ENCODE peak calls at places on chromosomes 6 and 20, in four cellular contexts. V is mucosa of descending colon, Z is HL-60, G is breast epithelium. D is an unnamed sample.

GRCh38 chr6:117346142-117346930 is 79.4 kb downstream of the ROS1 start:
- DNase-seq in V (no peak), Z (no peak), G (no peak), D (no peak)

GRCh38 chr20:23773579-23773978 is 22.8 kb upstream of the CST1 start:
- DNase-seq in V (no peak), Z (no peak), G (no peak), D (no peak)

GRCh38 chr6:55260181-55260580 is 67.1 kb upstream of the GFRAL start:
- DNase-seq in V (no peak), Z (no peak), G (no peak), D (no peak)

GRCh38 chr20:10502098-10502526 is 67.0 kb downstream of the SLX4IP start:
- DNase-seq in V (no peak), Z (peak), G (no peak), D (no peak)

GRCh38 chr6:45566882-45567281 is 189.1 kb upstream of the SUPT3H start:
- DNase-seq in V (no peak), Z (no peak), G (no peak), D (no peak)

GRCh38 chr6:127518710-127519468 is at the start of gene MTCL3:
- DNase-seq in V (peak), Z (no peak), G (no peak), D (no peak)

GRCh38 chr6:138689849-138690248 is 83.7 kb upstream of the CCDC28A start:
- DNase-seq in V (no peak), Z (no peak), G (no peak), D (no peak)

GRCh38 chr20:38106461-38106860 is 58.6 kb downstream of the TGM2 start:
- DNase-seq in V (no peak), Z (no peak), G (no peak), D (no peak)

GRCh38 chr20:36818831-36819230 is 45.3 kb upstream of the DSN1 start:
- DNase-seq in V (no peak), Z (no peak), G (no peak), D (no peak)

GRCh38 chr20:48194026-48194425 is 408.7 kb upstream of the SULF2 start:
- DNase-seq in V (peak), Z (no peak), G (no peak), D (no peak)

GRCh38 chr6:73832313-73832712 is 136.3 kb downstream of the CD109 start:
- DNase-seq in V (no peak), Z (no peak), G (no peak), D (no peak)

GRCh38 chr20:49497217-49497560 is 14.7 kb upstream of the KCNB1 start:
- DNase-seq in V (no peak), Z (no peak), G (no peak), D (no peak)

GRCh38 chr6:158518196-158519127 is 41.4 kb upstream of the TMEM181 start:
- DNase-seq in V (peak), Z (peak), G (no peak), D (peak)

GRCh38 chr6:37868447-37868825 is 48.9 kb downstream of the ZFAND3 start:
- DNase-seq in V (no peak), Z (no peak), G (no peak), D (peak)

GRCh38 chr20:62728781-62729300 is 20.2 kb downstream of the NTSR1 start:
- DNase-seq in V (no peak), Z (no peak), G (no peak), D (no peak)

GRCh38 chr6:25387483-25387882 is 108.3 kb downstream of the CARMIL1 start:
- DNase-seq in V (no peak), Z (no peak), G (no peak), D (no peak)

GRCh38 chr6:116118608-116119007 is 7.3 kb downstream of the COL10A1 start:
- DNase-seq in V (no peak), Z (no peak), G (no peak), D (no peak)

GRCh38 chr6:154314084-154314483 is 42.5 kb downstream of the IPCEF1 start:
- DNase-seq in V (no peak), Z (no peak), G (no peak), D (no peak)

GRCh38 chr6:117502580-117502979 is 20.1 kb downstream of the DCBLD1 start:
- DNase-seq in V (no peak), Z (no peak), G (no peak), D (no peak)

GRCh38 chr6:43990275-43990626 is 137.0 kb downstream of the MRPL14 start:
- DNase-seq in V (no peak), Z (no peak), G (no peak), D (no peak)

GRCh38 chr6:115796829-115797228 is 263.9 kb downstream of the FRK start:
- DNase-seq in V (no peak), Z (no peak), G (no peak), D (no peak)

GRCh38 chr6:143183735-143184134 is 123.0 kb downstream of the AIG1 start:
- DNase-seq in V (no peak), Z (no peak), G (no peak), D (no peak)

GRCh38 chr20:62955519-62956386 is 3.2 kb downstream of the SLC17A9 start:
- DNase-seq in V (peak), Z (peak), G (no peak), D (no peak)

GRCh38 chr20:1338801-1339200 is 9.9 kb upstream of the SDCBP2 start:
- DNase-seq in V (no peak), Z (no peak), G (no peak), D (no peak)

GRCh38 chr6:11748591-11748990 is 30.0 kb downstream of the ADTRP start:
- DNase-seq in V (no peak), Z (peak), G (no peak), D (no peak)

GRCh38 chr6:5359413-5359812 is 98.1 kb downstream of the FARS2 start:
- DNase-seq in V (no peak), Z (no peak), G (no peak), D (no peak)

GRCh38 chr6:154457046-154457713 is 53.3 kb downstream of the CNKSR3 start:
- DNase-seq in V (no peak), Z (no peak), G (no peak), D (no peak)

GRCh38 chr6:16486661-16487060 is 248.3 kb downstream of the GMPR start:
- DNase-seq in V (no peak), Z (no peak), G (no peak), D (no peak)

GRCh38 chr6:30394139-30394538 is 49.2 kb downstream of the RPP21 start:
- DNase-seq in V (peak), Z (no peak), G (no peak), D (no peak)

GRCh38 chr6:120805267-120805666 is 529.0 kb downstream of the TBC1D32 start:
- DNase-seq in V (no peak), Z (no peak), G (no peak), D (no peak)

GRCh38 chr20:62766071-62766450 is 30.2 kb upstream of the MRGBP start:
- DNase-seq in V (no peak), Z (no peak), G (no peak), D (no peak)

GRCh38 chr6:158808918-158809678 is 10.1 kb downstream of the EZR start:
- DNase-seq in V (no peak), Z (no peak), G (no peak), D (no peak)

GRCh38 chr6:13368716-13369115 is 40.4 kb upstream of the TBC1D7 start:
- DNase-seq in V (no peak), Z (no peak), G (no peak), D (no peak)

GRCh38 chr6:130240232-130240631 is 17.5 kb upstream of the SAMD3 start:
- DNase-seq in V (no peak), Z (no peak), G (no peak), D (peak)

GRCh38 chr6:108127826-108128225 is 38.0 kb upstream of the NR2E1 start:
- DNase-seq in V (no peak), Z (no peak), G (no peak), D (no peak)

GRCh38 chr6:127243501-127243900 is 23.2 kb upstream of the RNF146 start:
- DNase-seq in V (no peak), Z (no peak), G (no peak), D (peak)

GRCh38 chr6:19024737-19025136 is 637.6 kb downstream of the RNF144B start:
- DNase-seq in V (peak), Z (peak), G (no peak), D (no peak)

DNA sequence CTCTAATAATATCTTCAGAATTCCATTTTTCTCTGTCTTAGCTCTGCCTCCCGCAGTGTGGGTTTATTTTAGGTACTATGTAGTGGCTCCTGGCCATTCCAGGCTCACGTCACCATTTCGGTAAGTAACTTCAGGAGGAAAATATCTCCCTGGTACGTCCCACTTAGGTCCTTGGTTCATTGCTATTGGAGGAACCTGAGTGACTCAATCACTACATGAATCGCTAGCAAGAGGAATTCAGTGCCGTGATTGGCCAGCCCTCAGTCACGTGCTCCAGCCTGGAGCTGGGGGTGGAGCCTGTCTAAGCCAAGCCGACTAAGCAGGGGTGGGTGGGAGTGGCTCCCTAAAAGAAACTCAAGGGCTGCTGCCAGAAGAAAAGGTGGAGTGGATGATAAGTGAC is 67.3 kb upstream of the E2F3 start:
- DNase-seq in V (no peak), Z (no peak), G (no peak), D (no peak)
- H3K4me3 ChIP-seq in V (no peak), Z (no peak), G (no peak), D (no peak)

GRCh38 chr20:16241911-16242310 is 331.3 kb downstream of the KIF16B start:
- DNase-seq in V (no peak), Z (no peak), G (no peak), D (no peak)
- TF ChIP-seq CTCF in V (no peak), Z (no peak), G (no peak), D (no peak)

DNA sequence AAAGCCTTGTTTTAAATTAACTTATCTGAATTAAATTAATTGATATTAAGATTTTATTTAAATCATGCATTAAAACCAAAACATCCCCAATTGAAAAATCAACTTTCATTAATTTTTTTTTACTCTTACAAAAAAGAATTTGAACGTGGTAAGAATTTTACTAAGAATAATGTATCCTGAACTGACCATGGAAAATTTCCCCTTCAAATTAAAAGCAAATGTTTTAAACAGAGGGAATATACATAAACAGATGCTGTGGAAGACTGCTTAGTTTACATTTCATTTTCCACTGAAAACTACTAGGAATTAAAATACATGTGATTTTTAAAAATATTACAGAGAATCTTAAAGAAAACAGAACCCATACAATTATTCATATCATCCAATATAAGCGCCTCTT is 2.3 kb downstream of the RNF24 start:
- DNase-seq in V (no peak), Z (no peak), G (no peak), D (no peak)
- H3K4me3 ChIP-seq in V (no peak), Z (peak), G (peak), D (no peak)

DNA sequence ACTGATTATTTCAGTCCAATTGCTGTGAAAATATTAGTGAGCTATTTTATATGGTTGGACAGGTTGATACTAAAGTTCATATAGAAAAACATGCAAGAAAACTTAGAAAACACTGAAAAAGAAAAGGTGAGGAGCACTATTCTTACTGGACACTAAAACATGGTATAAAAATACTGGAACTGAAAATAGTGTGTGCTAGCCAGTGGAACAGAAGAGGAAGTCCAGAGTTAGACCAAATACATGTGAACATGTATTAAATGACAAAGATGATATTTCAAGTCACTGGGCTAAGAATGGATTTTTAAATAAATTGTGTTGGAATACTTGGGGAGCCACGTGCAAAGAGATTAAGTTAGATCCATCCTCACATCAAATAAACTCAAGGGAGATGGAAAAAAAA is 218.5 kb downstream of the TMEM242 start:
- DNase-seq in V (no peak), Z (no peak), G (no peak), D (no peak)
- TF ChIP-seq CTCF in V (no peak), Z (no peak), G (no peak), D (no peak)

DNA sequence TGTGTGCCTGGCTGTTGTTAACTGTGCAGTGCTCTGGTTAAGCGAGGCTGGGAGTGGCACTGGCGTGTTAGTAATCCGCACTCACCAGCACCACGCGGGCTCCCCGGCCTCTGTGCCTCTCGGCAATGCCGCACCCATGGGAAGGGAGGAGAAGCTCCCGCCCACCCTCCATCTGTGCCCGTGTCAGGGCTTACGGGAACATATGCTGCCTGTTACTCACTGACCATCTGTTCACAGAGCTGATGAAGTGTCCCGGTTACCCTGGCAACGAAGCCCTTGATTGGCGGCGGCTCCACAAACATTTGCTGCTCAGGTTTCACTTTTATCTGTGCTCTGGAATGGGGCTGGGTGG is 114.7 kb downstream of the PSMB1 start:
- DNase-seq in V (peak), Z (no peak), G (no peak), D (peak)
- H3K4me3 ChIP-seq in V (no peak), Z (no peak), G (peak), D (no peak)

GRCh38 chr6:53070808-53071207 is 5.6 kb downstream of the FBXO9 start:
- DNase-seq in V (no peak), Z (no peak), G (no peak), D (no peak)
- TF ChIP-seq CTCF in V (no peak), Z (no peak), G (no peak), D (no peak)